ENCODE peak calls at places on chromosomes 3 and 15, in four cellular contexts. One of them, this sample, is unnamed. For H3K4me1, the result is how much of the 10 kb centered on the place peaks cover.

GRCh38 chr3:101913173-101913572 is 63.9 kb downstream of the NFKBIZ start:
- DNase-seq in adrenal gland: no peak
- DNase-seq in suprapubic skin: no peak
- DNase-seq in colonic mucosa: no peak
- DNase-seq in this sample: no peak

GRCh38 chr3:150462108-150462507 is 54.0 kb downstream of the TSC22D2 start:
- DNase-seq in adrenal gland: no peak
- DNase-seq in suprapubic skin: no peak
- DNase-seq in colonic mucosa: no peak
- DNase-seq in this sample: no peak

GRCh38 chr15:93033434-93034045 is 55.5 kb downstream of the RGMA start:
- DNase-seq in colonic mucosa: no peak
- DNase-seq in adrenal gland: no peak
- DNase-seq in suprapubic skin: peak
- DNase-seq in this sample: peak

GRCh38 chr15:41292521-41292920 is 39.9 kb downstream of the OIP5 start:
- DNase-seq in colonic mucosa: no peak
- DNase-seq in suprapubic skin: no peak
- DNase-seq in adrenal gland: no peak
- DNase-seq in this sample: no peak

GRCh38 chr15:51853987-51854386 is 24.5 kb downstream of the TMOD3 start:
- DNase-seq in suprapubic skin: no peak
- DNase-seq in adrenal gland: no peak
- DNase-seq in colonic mucosa: no peak
- DNase-seq in this sample: no peak

GRCh38 chr3:127867986-127868385 is 45.7 kb upstream of the MGLL start:
- DNase-seq in suprapubic skin: no peak
- DNase-seq in adrenal gland: no peak
- DNase-seq in colonic mucosa: no peak
- DNase-seq in this sample: no peak

GRCh38 chr15:38547255-38547997 is 17.2 kb downstream of the RASGRP1 start:
- DNase-seq in suprapubic skin: no peak
- DNase-seq in colonic mucosa: no peak
- DNase-seq in adrenal gland: no peak
- DNase-seq in this sample: no peak

GRCh38 chr3:34396288-34396687 is 597.9 kb downstream of the PDCD6IP start:
- DNase-seq in adrenal gland: peak
- DNase-seq in suprapubic skin: no peak
- DNase-seq in colonic mucosa: no peak
- DNase-seq in this sample: no peak

GRCh38 chr3:50276762-50277101 is 2.2 kb upstream of the LSMEM2 start:
- DNase-seq in suprapubic skin: no peak
- DNase-seq in adrenal gland: no peak
- DNase-seq in colonic mucosa: no peak
- DNase-seq in this sample: no peak

GRCh38 chr15:71114887-71115566 is at the start of gene THSD4:
- DNase-seq in suprapubic skin: peak
- DNase-seq in adrenal gland: peak
- DNase-seq in colonic mucosa: peak
- DNase-seq in this sample: peak

GRCh38 chr15:94965593-94965992 is 734.2 kb downstream of the MCTP2 start:
- DNase-seq in suprapubic skin: no peak
- DNase-seq in colonic mucosa: no peak
- DNase-seq in adrenal gland: peak
- DNase-seq in this sample: no peak

GRCh38 chr15:31216210-31216911 is 110.3 kb upstream of the KLF13 start:
- DNase-seq in adrenal gland: peak
- DNase-seq in colonic mucosa: peak
- DNase-seq in suprapubic skin: peak
- DNase-seq in this sample: peak

GRCh38 chr3:141373768-141374526 is 5.6 kb downstream of the ZBTB38 start:
- DNase-seq in colonic mucosa: no peak
- DNase-seq in adrenal gland: no peak
- DNase-seq in suprapubic skin: no peak
- DNase-seq in this sample: no peak

GRCh38 chr15:48634934-48635333 is 10.6 kb downstream of the FBN1 start:
- DNase-seq in adrenal gland: no peak
- DNase-seq in suprapubic skin: no peak
- DNase-seq in colonic mucosa: no peak
- DNase-seq in this sample: no peak

GRCh38 chr3:28376424-28376823 is 27.8 kb upstream of the AZI2 start:
- DNase-seq in suprapubic skin: no peak
- DNase-seq in adrenal gland: no peak
- DNase-seq in colonic mucosa: no peak
- DNase-seq in this sample: no peak

GRCh38 chr15:64454282-64454681 is 6.1 kb upstream of the ZNF609 start:
- DNase-seq in suprapubic skin: no peak
- DNase-seq in adrenal gland: no peak
- DNase-seq in colonic mucosa: no peak
- DNase-seq in this sample: no peak

GRCh38 chr3:42647821-42648459 is 5.6 kb upstream of the ZBTB47 start:
- DNase-seq in adrenal gland: no peak
- DNase-seq in colonic mucosa: no peak
- DNase-seq in suprapubic skin: no peak
- DNase-seq in this sample: no peak

GRCh38 chr3:89246326-89246725 is 138.9 kb downstream of the EPHA3 start:
- DNase-seq in colonic mucosa: no peak
- DNase-seq in adrenal gland: no peak
- DNase-seq in suprapubic skin: no peak
- DNase-seq in this sample: no peak

GRCh38 chr3:160948273-160948672 is 156.9 kb downstream of the B3GALNT1 start:
- DNase-seq in suprapubic skin: no peak
- DNase-seq in colonic mucosa: no peak
- DNase-seq in adrenal gland: no peak
- DNase-seq in this sample: peak

GRCh38 chr15:90037510-90037860 is 36.4 kb downstream of the ZNF710 start:
- DNase-seq in suprapubic skin: no peak
- DNase-seq in colonic mucosa: no peak
- DNase-seq in adrenal gland: no peak
- DNase-seq in this sample: no peak
- H3K4me1 ChIP-seq in suprapubic skin: half or more
- H3K4me1 ChIP-seq in colonic mucosa: under half
- H3K4me1 ChIP-seq in adrenal gland: under half
- H3K4me1 ChIP-seq in this sample: under half

GRCh38 chr3:129180461-129180860 is 3.2 kb downstream of the CNBP start:
- DNase-seq in colonic mucosa: no peak
- DNase-seq in suprapubic skin: no peak
- DNase-seq in adrenal gland: no peak
- DNase-seq in this sample: no peak
- H3K4me3 ChIP-seq in colonic mucosa: no peak
- H3K4me3 ChIP-seq in suprapubic skin: peak
- H3K4me3 ChIP-seq in adrenal gland: no peak
- H3K4me3 ChIP-seq in this sample: no peak

DNA sequence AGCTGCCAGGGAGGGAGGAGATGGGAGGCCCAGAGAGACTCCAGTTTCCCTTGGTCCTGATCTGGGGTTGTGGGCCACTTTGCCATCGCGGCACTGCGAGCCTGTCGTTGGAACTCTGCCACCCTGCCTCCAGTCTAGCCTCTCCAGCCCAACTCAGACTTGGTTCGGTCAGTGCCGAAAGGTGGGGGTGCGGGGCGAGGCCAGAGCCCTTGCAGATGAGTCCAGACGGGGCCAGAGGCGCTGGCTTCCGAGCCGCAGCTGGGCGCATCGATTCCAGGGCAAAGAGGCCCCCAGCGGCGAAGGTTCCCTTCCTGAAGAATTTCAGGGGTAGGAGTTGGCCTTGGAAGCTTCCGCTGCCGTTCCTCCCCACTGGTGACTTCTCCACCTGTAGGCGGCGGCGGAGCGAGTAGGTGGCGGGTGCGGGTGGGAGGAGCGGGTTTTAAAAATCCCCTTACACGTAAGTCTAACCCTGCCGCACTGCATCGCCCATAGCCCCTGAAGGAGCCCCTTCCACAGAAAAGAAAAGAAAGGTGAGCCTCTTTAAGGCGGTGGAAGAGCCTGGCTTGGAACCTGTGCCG is 5.1 kb downstream of the WNT5A start:
- DNase-seq in colonic mucosa: peak
- DNase-seq in adrenal gland: no peak
- DNase-seq in suprapubic skin: peak
- DNase-seq in this sample: no peak
- TF ChIP-seq CTCF in colonic mucosa: no peak
- TF ChIP-seq CTCF in adrenal gland: no peak
- TF ChIP-seq CTCF in suprapubic skin: no peak
- TF ChIP-seq CTCF in this sample: no peak

DNA sequence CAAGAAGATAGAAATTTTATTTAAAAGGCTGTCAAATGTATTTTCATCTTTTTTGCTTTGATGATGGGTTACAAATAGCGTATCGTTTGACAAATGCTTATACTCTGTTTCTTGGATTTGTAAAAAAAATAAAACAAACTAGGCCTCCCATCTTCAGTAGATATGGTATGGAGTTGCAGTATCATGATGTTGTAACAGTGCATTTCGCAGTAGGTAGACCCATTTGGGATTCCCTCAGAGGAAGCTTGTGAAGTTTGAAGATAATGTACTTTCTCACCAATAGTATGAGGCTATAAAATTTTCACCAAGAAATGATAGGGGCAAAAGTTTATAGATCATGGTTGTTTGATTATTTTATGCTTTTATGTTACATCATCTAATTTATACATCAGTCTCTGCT is 10.7 kb downstream of the MBNL1 start:
- DNase-seq in adrenal gland: no peak
- DNase-seq in suprapubic skin: no peak
- DNase-seq in colonic mucosa: no peak
- DNase-seq in this sample: no peak
- H3K4me1 ChIP-seq in adrenal gland: under half
- H3K4me1 ChIP-seq in suprapubic skin: half or more
- H3K4me1 ChIP-seq in colonic mucosa: under half
- H3K4me1 ChIP-seq in this sample: half or more

GRCh38 chr15:68272797-68273271 is 4.7 kb upstream of the FEM1B start:
- DNase-seq in suprapubic skin: no peak
- DNase-seq in adrenal gland: no peak
- DNase-seq in colonic mucosa: no peak
- DNase-seq in this sample: no peak

GRCh38 chr15:68275165-68275746 is 2.3 kb upstream of the FEM1B start:
- DNase-seq in suprapubic skin: no peak
- DNase-seq in colonic mucosa: no peak
- DNase-seq in adrenal gland: no peak
- DNase-seq in this sample: no peak

GRCh38 chr15:68274184-68274848 is 3.2 kb upstream of the FEM1B start:
- DNase-seq in adrenal gland: no peak
- DNase-seq in colonic mucosa: no peak
- DNase-seq in suprapubic skin: no peak
- DNase-seq in this sample: no peak

GRCh38 chr15:68268405-68268804 is 9.1 kb upstream of the FEM1B start:
- DNase-seq in suprapubic skin: no peak
- DNase-seq in colonic mucosa: no peak
- DNase-seq in adrenal gland: no peak
- DNase-seq in this sample: no peak

DNA sequence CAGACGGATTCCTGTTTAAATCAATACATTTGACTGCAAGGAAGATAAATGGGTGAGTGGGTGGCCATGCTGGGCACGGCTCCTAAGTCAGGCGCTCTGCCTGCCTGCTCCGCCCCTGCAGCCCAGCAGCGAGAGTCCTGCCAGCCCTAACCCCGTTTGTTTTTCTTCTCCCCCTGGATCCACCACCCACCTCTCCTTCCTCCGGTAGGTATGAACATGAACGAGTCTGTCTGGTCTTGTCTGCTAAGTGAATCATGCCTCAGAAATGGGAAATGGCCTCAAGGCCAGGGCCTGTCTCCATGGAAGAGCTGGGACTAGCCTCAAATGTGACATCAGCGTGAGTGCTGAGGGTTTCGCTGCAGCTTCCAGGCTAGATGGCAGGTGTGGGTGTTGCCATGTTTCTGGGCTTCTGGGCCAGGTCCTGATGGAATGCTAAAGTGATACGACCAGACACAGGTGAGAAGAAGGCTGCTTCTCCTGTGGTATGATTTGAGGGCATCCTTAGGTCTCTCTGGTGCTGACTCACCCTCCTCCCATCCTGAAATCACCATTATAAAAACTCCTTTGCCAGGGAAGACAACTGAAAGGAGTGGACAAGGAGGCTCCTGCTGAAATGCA is 5.6 kb upstream of the FEM1B start:
- DNase-seq in suprapubic skin: peak
- DNase-seq in colonic mucosa: no peak
- DNase-seq in adrenal gland: peak
- DNase-seq in this sample: peak
- H3K4me3 ChIP-seq in suprapubic skin: no peak
- H3K4me3 ChIP-seq in colonic mucosa: no peak
- H3K4me3 ChIP-seq in adrenal gland: no peak
- H3K4me3 ChIP-seq in this sample: no peak

GRCh38 chr3:15495461-15496340 is 25.8 kb downstream of the COLQ start:
- DNase-seq in suprapubic skin: no peak
- DNase-seq in colonic mucosa: no peak
- DNase-seq in adrenal gland: peak
- DNase-seq in this sample: no peak

GRCh38 chr3:15498461-15499214 is 22.9 kb downstream of the COLQ start:
- DNase-seq in adrenal gland: no peak
- DNase-seq in colonic mucosa: no peak
- DNase-seq in suprapubic skin: peak
- DNase-seq in this sample: no peak

GRCh38 chr3:15497984-15498383 is 23.5 kb downstream of the COLQ start:
- DNase-seq in suprapubic skin: no peak
- DNase-seq in colonic mucosa: no peak
- DNase-seq in adrenal gland: no peak
- DNase-seq in this sample: no peak

GRCh38 chr3:15493436-15493835 is 28.1 kb downstream of the COLQ start:
- DNase-seq in suprapubic skin: no peak
- DNase-seq in adrenal gland: no peak
- DNase-seq in colonic mucosa: no peak
- DNase-seq in this sample: no peak

GRCh38 chr3:15496341-15496664 is 25.2 kb downstream of the COLQ start:
- DNase-seq in adrenal gland: no peak
- DNase-seq in suprapubic skin: no peak
- DNase-seq in colonic mucosa: no peak
- DNase-seq in this sample: no peak
- TF ChIP-seq CTCF in adrenal gland: no peak
- TF ChIP-seq CTCF in suprapubic skin: no peak
- TF ChIP-seq CTCF in colonic mucosa: no peak
- TF ChIP-seq CTCF in this sample: no peak

GRCh38 chr3:114440700-114441099 is 146.9 kb downstream of the TIGIT start:
- DNase-seq in suprapubic skin: no peak
- DNase-seq in colonic mucosa: no peak
- DNase-seq in adrenal gland: no peak
- DNase-seq in this sample: no peak
- H3K4me1 ChIP-seq in suprapubic skin: under half
- H3K4me1 ChIP-seq in colonic mucosa: under half
- H3K4me1 ChIP-seq in adrenal gland: under half
- H3K4me1 ChIP-seq in this sample: under half